ENCODE peak calls at places on chromosome 4, in five cellular contexts. B is mucosa of descending colon, I is foreskin fibroblast, J is epithelial cell of esophagus, K is HL-60. G is an unnamed sample.

GRCh38 chr4:173411106-173411703 is 12.3 kb upstream of the SCRG1 start:
- DNase-seq in B (no peak), I (peak), J (peak), K (no peak), G (no peak)

GRCh38 chr4:15410750-15411149 is 17.1 kb upstream of the C1QTNF7 start:
- DNase-seq in B (no peak), I (peak), J (no peak), K (peak), G (no peak)

GRCh38 chr4:113445286-113445685 is 316.3 kb downstream of the CAMK2D start:
- DNase-seq in B (no peak), I (peak), J (peak), K (no peak), G (peak)

GRCh38 chr4:112147697-112148096 is 2.4 kb downstream of the FAM241A start:
- DNase-seq in B (no peak), I (peak), J (no peak), K (peak), G (no peak)

GRCh38 chr4:29708473-29708872 is 1011.7 kb upstream of the PCDH7 start:
- DNase-seq in B (no peak), I (peak), J (peak), K (no peak), G (no peak)

GRCh38 chr4:152308925-152309324 is 227.0 kb downstream of the FBXW7 start:
- DNase-seq in B (no peak), I (no peak), J (no peak), K (no peak), G (no peak)

GRCh38 chr4:42519803-42520417 is 122.6 kb downstream of the SHISA3 start:
- DNase-seq in B (no peak), I (peak), J (peak), K (peak), G (peak)

GRCh38 chr4:67700119-67700873 is 659 bp downstream of the UBA6 start:
- DNase-seq in B (no peak), I (no peak), J (peak), K (peak), G (no peak)

GRCh38 chr4:33189169-33189568 is 2469.0 kb downstream of the PCDH7 start:
- DNase-seq in B (no peak), I (no peak), J (no peak), K (no peak), G (no peak)

GRCh38 chr4:155025762-155026457 is 182.5 kb upstream of the NPY2R start:
- DNase-seq in B (no peak), I (peak), J (peak), K (peak), G (no peak)

GRCh38 chr4:68079918-68080317 is 49.8 kb downstream of the TMPRSS11F start:
- DNase-seq in B (no peak), I (no peak), J (peak), K (no peak), G (no peak)

GRCh38 chr4:94591289-94591688 is 139.5 kb downstream of the PDLIM5 start:
- DNase-seq in B (no peak), I (no peak), J (no peak), K (no peak), G (no peak)

GRCh38 chr4:76744253-76744921 is 153.6 kb downstream of the SOWAHB start:
- DNase-seq in B (no peak), I (peak), J (peak), K (no peak), G (no peak)

GRCh38 chr4:7192252-7193039 is at the start of gene SORCS2:
- DNase-seq in B (no peak), I (peak), J (peak), K (peak), G (no peak)

GRCh38 chr4:1460967-1461868 is 55.0 kb upstream of the NKX1-1 start:
- DNase-seq in B (no peak), I (no peak), J (no peak), K (no peak), G (no peak)

GRCh38 chr4:3402409-3403103 is 39.2 kb upstream of the HGFAC start:
- DNase-seq in B (no peak), I (peak), J (no peak), K (no peak), G (peak)

GRCh38 chr4:140141196-140141845 is 12.7 kb downstream of the MAML3 start:
- DNase-seq in B (no peak), I (no peak), J (peak), K (peak), G (no peak)

GRCh38 chr4:157245351-157245750 is 24.8 kb downstream of the GRIA2 start:
- DNase-seq in B (no peak), I (no peak), J (no peak), K (no peak), G (no peak)

GRCh38 chr4:169270810-169271691 is at the start of gene SH3RF1:
- DNase-seq in B (peak), I (peak), J (peak), K (peak), G (no peak)

GRCh38 chr4:155796031-155796430 is 37.2 kb downstream of the GUCY1B1 start:
- DNase-seq in B (no peak), I (peak), J (peak), K (no peak), G (peak)

GRCh38 chr4:181796502-181796901 is 446.7 kb upstream of the TENM3 start:
- DNase-seq in B (no peak), I (no peak), J (peak), K (no peak), G (peak)

DNA sequence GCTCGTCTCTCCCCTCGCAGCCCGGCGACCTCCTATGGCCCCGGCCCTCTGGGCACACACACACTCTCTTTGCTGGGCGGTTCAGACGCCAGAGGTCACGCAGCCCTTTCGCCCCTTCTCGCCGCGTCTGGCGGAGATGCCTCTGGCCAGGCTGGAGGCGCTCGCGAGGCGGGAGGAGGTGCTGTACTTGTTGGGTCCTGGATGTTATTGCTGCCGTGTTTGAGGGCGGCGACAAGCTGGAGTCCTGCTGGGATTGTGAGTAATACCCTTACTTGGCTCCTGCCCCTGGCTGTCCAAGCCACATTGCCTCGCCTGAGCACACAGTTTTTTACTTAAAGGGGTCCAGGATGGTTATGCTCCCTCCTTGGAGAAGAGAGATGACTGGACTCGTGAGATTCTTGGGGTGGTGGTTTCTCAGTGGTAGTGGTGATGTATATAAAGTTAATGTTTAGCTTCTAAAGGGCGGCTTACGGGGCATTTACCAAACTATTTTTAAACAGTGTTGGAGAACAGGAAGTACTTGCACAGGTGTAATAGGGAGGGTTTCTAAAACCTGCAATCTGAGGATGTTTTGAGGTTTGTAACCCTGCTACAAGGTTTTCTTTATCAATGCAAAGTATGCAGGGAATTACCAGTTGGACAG is 572 bp downstream of the USP53 start:
- DNase-seq in B (peak), I (peak), J (peak), K (peak), G (peak)
- TF ChIP-seq CTCF in B (no peak), I (peak), J (peak), K (peak), G (peak)

GRCh38 chr4:85514117-85514516 is 39.2 kb downstream of the ARHGAP24 start:
- DNase-seq in B (no peak), I (no peak), J (no peak), K (no peak), G (no peak)
- H3K4me3 ChIP-seq in B (no peak), I (peak), J (no peak), K (no peak), G (no peak)

GRCh38 chr4:150591284-150591874 is 9.4 kb downstream of the MAB21L2 start:
- DNase-seq in B (no peak), I (peak), J (no peak), K (no peak), G (no peak)

GRCh38 chr4:150589174-150589573 is 7.2 kb downstream of the MAB21L2 start:
- DNase-seq in B (no peak), I (no peak), J (no peak), K (no peak), G (no peak)

GRCh38 chr4:150591904-150592303 is 10.0 kb downstream of the MAB21L2 start:
- DNase-seq in B (no peak), I (no peak), J (no peak), K (no peak), G (no peak)

GRCh38 chr4:150598906-150599305 is 17.0 kb downstream of the MAB21L2 start:
- DNase-seq in B (no peak), I (peak), J (no peak), K (no peak), G (no peak)

DNA sequence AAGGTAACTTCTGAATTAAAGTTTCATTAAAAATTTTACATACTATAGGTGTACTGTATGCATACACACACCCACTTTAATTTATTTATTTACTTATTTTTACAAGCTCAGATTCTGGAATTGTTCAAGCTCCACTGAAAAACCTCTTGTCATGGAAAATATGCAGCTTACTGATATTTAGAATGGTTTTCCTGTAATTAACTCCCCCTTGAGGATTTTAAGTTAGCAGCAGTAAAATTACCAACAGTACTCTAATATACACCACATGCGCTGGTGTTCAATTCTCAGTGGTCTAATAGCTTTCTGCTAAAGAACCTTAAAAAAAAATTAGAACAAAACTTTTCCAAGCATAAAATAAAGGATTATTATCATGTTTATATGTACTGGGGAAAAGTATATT is 12.0 kb downstream of the MAB21L2 start:
- DNase-seq in B (no peak), I (peak), J (no peak), K (no peak), G (no peak)
- TF ChIP-seq CTCF in B (no peak), I (peak), J (no peak), K (no peak), G (peak)

GRCh38 chr4:56909083-56909981 is 1.6 kb downstream of the REST start:
- DNase-seq in B (peak), I (peak), J (peak), K (peak), G (peak)

GRCh38 chr4:56907009-56907408 is 691 bp upstream of the REST start:
- DNase-seq in B (peak), I (no peak), J (no peak), K (no peak), G (no peak)

GRCh38 chr4:56907489-56908205 is at the start of gene REST:
- DNase-seq in B (peak), I (peak), J (peak), K (peak), G (peak)

GRCh38 chr4:56908206-56909082 is 744 bp downstream of the REST start:
- DNase-seq in B (peak), I (peak), J (peak), K (peak), G (peak)

GRCh38 chr4:56910172-56910967 is 2.7 kb downstream of the REST start:
- DNase-seq in B (no peak), I (no peak), J (no peak), K (no peak), G (no peak)
- H3K4me3 ChIP-seq in B (no peak), I (peak), J (peak), K (peak), G (peak)

GRCh38 chr4:4762909-4763814 is 96.3 kb upstream of the MSX1 start:
- DNase-seq in B (no peak), I (peak), J (peak), K (peak), G (peak)

GRCh38 chr4:4759883-4760282 is 99.6 kb upstream of the MSX1 start:
- DNase-seq in B (no peak), I (peak), J (no peak), K (no peak), G (no peak)

GRCh38 chr4:4759233-4759632 is 100.2 kb upstream of the MSX1 start:
- DNase-seq in B (no peak), I (no peak), J (no peak), K (no peak), G (no peak)

GRCh38 chr4:4762300-4762699 is 97.2 kb upstream of the MSX1 start:
- DNase-seq in B (no peak), I (no peak), J (no peak), K (no peak), G (no peak)

DNA sequence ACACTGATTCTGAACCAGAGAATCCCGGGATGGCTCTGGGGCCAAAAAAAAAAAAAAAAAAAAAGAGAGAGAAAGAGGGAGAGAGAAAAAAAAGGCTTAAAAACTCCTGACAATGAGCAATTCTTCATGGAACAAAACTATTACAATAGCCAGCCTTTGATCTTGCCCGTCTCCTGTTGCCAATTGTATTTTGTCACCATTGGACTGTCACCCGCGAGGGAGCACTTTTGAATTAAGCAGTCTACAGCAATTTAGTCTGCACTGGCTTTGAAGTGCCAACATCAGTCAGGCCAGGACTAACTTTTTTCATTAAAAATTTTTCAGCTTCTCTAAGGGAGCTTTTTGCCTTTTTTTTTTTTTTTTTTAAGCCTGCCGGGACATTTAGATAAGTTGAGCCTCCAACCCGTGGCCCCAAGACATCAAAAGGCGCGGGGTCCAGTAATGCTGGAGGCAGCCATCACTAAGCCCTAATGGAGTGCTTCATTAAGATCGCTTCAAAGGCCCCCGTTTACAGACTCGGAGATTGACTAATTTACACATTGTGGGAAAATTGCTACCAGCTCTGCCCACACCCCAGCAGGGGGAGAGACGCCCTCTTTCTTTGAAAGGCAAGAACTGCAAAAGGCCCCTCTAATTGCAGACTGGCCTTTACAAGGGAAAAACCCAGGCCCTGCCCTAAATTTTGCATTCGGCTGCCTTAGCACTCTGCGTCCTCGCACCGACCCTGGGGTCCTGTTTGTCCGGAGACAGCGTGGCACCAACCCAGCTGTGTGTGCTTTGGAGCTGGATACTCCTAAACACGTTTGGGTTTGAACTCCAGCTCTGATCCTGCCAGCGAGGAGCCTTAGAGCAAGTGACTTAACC is 98.1 kb upstream of the MSX1 start:
- DNase-seq in B (no peak), I (peak), J (no peak), K (no peak), G (no peak)
- TF ChIP-seq CTCF in B (no peak), I (peak), J (no peak), K (no peak), G (peak)

GRCh38 chr4:39975488-39976089 is 2.1 kb downstream of the PDS5A start:
- DNase-seq in B (no peak), I (peak), J (peak), K (no peak), G (peak)
- H3K4me3 ChIP-seq in B (no peak), I (peak), J (peak), K (peak), G (peak)

GRCh38 chr4:165324918-165325304 is 2.6 kb upstream of the MSMO1 start:
- DNase-seq in B (no peak), I (no peak), J (no peak), K (no peak), G (no peak)
- TF ChIP-seq CTCF in B (no peak), I (no peak), J (no peak), K (no peak), G (no peak)

DNA sequence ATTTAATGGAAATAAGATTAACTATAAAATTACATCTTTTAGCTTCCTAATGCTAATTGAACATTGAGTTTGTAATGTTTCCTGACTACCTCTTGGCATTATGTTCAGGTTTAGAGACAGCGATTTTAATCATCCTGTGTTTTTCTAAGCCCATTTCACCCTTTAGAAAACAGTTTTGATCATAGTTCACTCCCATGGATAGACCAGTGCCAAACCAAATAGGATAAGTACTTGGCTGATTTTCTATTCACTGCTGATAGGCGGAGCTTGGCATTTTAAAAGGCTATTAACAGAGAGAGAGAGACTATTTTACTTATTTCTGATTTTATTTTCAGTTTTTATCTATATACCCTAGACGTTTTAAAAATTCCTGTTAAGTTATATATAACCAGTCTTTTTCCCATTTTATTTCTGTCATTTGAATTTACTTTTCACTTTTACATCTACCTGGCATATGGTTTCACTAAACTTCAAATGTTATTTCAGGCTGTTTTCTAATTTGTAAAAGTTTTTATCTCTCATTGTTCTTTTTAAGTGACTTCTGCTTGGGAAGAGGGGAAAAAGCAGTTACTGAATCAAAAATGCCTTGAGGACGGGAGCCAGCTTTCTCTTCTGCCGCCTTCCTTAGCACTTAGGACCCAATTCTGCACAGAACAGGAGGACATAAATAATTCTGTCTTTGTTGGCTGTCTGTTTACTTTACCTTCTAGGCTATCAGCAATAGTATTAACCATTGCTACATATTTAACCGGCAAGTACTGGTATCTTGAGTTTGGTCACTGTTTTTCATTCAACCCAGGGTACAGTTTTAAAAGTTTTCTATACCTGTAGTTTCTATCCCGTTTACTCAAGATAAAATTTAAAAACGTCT is 46.4 kb downstream of the SGMS2 start:
- DNase-seq in B (no peak), I (peak), J (no peak), K (no peak), G (no peak)
- H3K4me3 ChIP-seq in B (no peak), I (no peak), J (no peak), K (no peak), G (no peak)

GRCh38 chr4:162865102-162865501 is 301.6 kb downstream of the NAF1 start:
- DNase-seq in B (no peak), I (no peak), J (peak), K (no peak), G (no peak)
- TF ChIP-seq CTCF in B (no peak), I (no peak), J (no peak), K (no peak), G (no peak)